ENCODE peak calls at places on chromosomes 2 and 18, in five cellular contexts. One of them, this sample, is unnamed.

GRCh38 chr2:150309681-150310080 is 177.8 kb downstream of the RND3 start:
- DNase-seq in GM13976: no peak
- DNase-seq in dorsolateral prefrontal cortex: no peak
- DNase-seq in right atrium auricular region: no peak
- DNase-seq in heart right ventricle: no peak
- DNase-seq in this sample: no peak

GRCh38 chr2:11024010-11024615 is 112.4 kb downstream of the KCNF1 start:
- DNase-seq in right atrium auricular region: peak; percentile 50
- DNase-seq in GM13976: no peak
- DNase-seq in dorsolateral prefrontal cortex: no peak
- DNase-seq in heart right ventricle: no peak
- DNase-seq in this sample: no peak

GRCh38 chr18:35076126-35076525 is 34.9 kb downstream of the MAPRE2 start:
- DNase-seq in right atrium auricular region: no peak
- DNase-seq in heart right ventricle: no peak
- DNase-seq in dorsolateral prefrontal cortex: no peak
- DNase-seq in GM13976: no peak
- DNase-seq in this sample: no peak

GRCh38 chr18:43800584-43800983 is 523.3 kb upstream of the SYT4 start:
- DNase-seq in right atrium auricular region: no peak
- DNase-seq in dorsolateral prefrontal cortex: no peak
- DNase-seq in heart right ventricle: no peak
- DNase-seq in GM13976: no peak
- DNase-seq in this sample: no peak

GRCh38 chr18:24600076-24600654 is 139.7 kb downstream of the HRH4 start:
- DNase-seq in GM13976: peak; percentile 34
- DNase-seq in heart right ventricle: no peak
- DNase-seq in right atrium auricular region: no peak
- DNase-seq in dorsolateral prefrontal cortex: no peak
- DNase-seq in this sample: peak; percentile 43

GRCh38 chr2:147846382-147847081 is 1.7 kb downstream of the ACVR2A start:
- DNase-seq in dorsolateral prefrontal cortex: no peak
- DNase-seq in right atrium auricular region: no peak
- DNase-seq in GM13976: no peak
- DNase-seq in heart right ventricle: no peak
- DNase-seq in this sample: no peak

GRCh38 chr2:263774-264492 is at the start of gene SH3YL1:
- DNase-seq in right atrium auricular region: no peak
- DNase-seq in heart right ventricle: peak; percentile 24
- DNase-seq in GM13976: peak; percentile 66
- DNase-seq in dorsolateral prefrontal cortex: no peak
- DNase-seq in this sample: no peak

GRCh38 chr18:22871809-22872525 is 61.2 kb upstream of the RBBP8 start:
- DNase-seq in dorsolateral prefrontal cortex: no peak
- DNase-seq in GM13976: no peak
- DNase-seq in right atrium auricular region: no peak
- DNase-seq in heart right ventricle: no peak
- DNase-seq in this sample: no peak

GRCh38 chr2:37394263-37394662 is 49.8 kb downstream of the QPCT start:
- DNase-seq in right atrium auricular region: no peak
- DNase-seq in GM13976: no peak
- DNase-seq in dorsolateral prefrontal cortex: no peak
- DNase-seq in heart right ventricle: no peak
- DNase-seq in this sample: no peak

GRCh38 chr18:24791736-24792135 is 331.3 kb downstream of the HRH4 start:
- DNase-seq in GM13976: no peak
- DNase-seq in right atrium auricular region: no peak
- DNase-seq in heart right ventricle: no peak
- DNase-seq in dorsolateral prefrontal cortex: no peak
- DNase-seq in this sample: no peak

GRCh38 chr2:28587526-28588230 is 91.8 kb downstream of the PLB1 start:
- DNase-seq in heart right ventricle: no peak
- DNase-seq in dorsolateral prefrontal cortex: no peak
- DNase-seq in GM13976: no peak
- DNase-seq in right atrium auricular region: no peak
- DNase-seq in this sample: no peak

GRCh38 chr2:56133931-56134629 is 49.7 kb upstream of the CCDC85A start:
- DNase-seq in GM13976: no peak
- DNase-seq in dorsolateral prefrontal cortex: no peak
- DNase-seq in heart right ventricle: no peak
- DNase-seq in right atrium auricular region: no peak
- DNase-seq in this sample: no peak

GRCh38 chr2:56130463-56131070 is 53.2 kb upstream of the CCDC85A start:
- DNase-seq in GM13976: no peak
- DNase-seq in right atrium auricular region: no peak
- DNase-seq in dorsolateral prefrontal cortex: no peak
- DNase-seq in heart right ventricle: no peak
- DNase-seq in this sample: no peak

GRCh38 chr2:56134861-56135260 is 48.9 kb upstream of the CCDC85A start:
- DNase-seq in dorsolateral prefrontal cortex: no peak
- DNase-seq in GM13976: no peak
- DNase-seq in right atrium auricular region: no peak
- DNase-seq in heart right ventricle: no peak
- DNase-seq in this sample: no peak

GRCh38 chr2:56133441-56133840 is 50.3 kb upstream of the CCDC85A start:
- DNase-seq in GM13976: no peak
- DNase-seq in dorsolateral prefrontal cortex: no peak
- DNase-seq in right atrium auricular region: no peak
- DNase-seq in heart right ventricle: no peak
- DNase-seq in this sample: no peak

DNA sequence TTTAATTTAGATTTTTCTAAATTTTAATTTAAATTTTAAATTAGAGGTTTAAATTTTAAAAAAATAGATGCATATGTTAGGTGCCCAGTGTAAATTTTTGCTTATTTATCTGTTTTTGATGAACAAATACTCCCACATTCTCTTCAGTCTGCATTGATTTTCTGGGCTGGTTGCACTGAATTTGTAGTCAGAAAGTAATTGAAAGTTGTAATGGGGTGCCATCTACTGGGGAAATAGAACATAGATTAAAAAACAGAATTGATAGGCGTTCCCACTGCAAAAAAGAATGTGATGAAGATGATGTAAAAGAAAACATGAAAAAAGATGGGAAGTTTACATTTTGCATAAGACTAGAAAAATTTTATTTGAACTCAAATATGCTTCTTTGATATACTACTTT is 51.7 kb upstream of the CCDC85A start:
- DNase-seq in dorsolateral prefrontal cortex: no peak
- DNase-seq in GM13976: peak; percentile 43
- DNase-seq in right atrium auricular region: no peak
- DNase-seq in heart right ventricle: no peak
- DNase-seq in this sample: no peak
- TF ChIP-seq CTCF in dorsolateral prefrontal cortex: peak; percentile 73
- TF ChIP-seq CTCF in GM13976: peak; percentile 13
- TF ChIP-seq CTCF in right atrium auricular region: peak; percentile 61
- TF ChIP-seq CTCF in heart right ventricle: peak; percentile 65
- TF ChIP-seq CTCF in this sample: peak; percentile 77

GRCh38 chr2:100011272-100011711 is 131.1 kb downstream of the AFF3 start:
- DNase-seq in right atrium auricular region: no peak
- DNase-seq in heart right ventricle: no peak
- DNase-seq in dorsolateral prefrontal cortex: no peak
- DNase-seq in GM13976: no peak
- DNase-seq in this sample: no peak

GRCh38 chr2:100012575-100012974 is 129.8 kb downstream of the AFF3 start:
- DNase-seq in heart right ventricle: no peak
- DNase-seq in GM13976: no peak
- DNase-seq in right atrium auricular region: no peak
- DNase-seq in dorsolateral prefrontal cortex: no peak
- DNase-seq in this sample: no peak

GRCh38 chr2:100015849-100016248 is 126.5 kb downstream of the AFF3 start:
- DNase-seq in dorsolateral prefrontal cortex: no peak
- DNase-seq in right atrium auricular region: no peak
- DNase-seq in GM13976: no peak
- DNase-seq in heart right ventricle: no peak
- DNase-seq in this sample: no peak

GRCh38 chr2:100016756-100017155 is 125.6 kb downstream of the AFF3 start:
- DNase-seq in dorsolateral prefrontal cortex: no peak
- DNase-seq in GM13976: no peak
- DNase-seq in right atrium auricular region: no peak
- DNase-seq in heart right ventricle: no peak
- DNase-seq in this sample: no peak

DNA sequence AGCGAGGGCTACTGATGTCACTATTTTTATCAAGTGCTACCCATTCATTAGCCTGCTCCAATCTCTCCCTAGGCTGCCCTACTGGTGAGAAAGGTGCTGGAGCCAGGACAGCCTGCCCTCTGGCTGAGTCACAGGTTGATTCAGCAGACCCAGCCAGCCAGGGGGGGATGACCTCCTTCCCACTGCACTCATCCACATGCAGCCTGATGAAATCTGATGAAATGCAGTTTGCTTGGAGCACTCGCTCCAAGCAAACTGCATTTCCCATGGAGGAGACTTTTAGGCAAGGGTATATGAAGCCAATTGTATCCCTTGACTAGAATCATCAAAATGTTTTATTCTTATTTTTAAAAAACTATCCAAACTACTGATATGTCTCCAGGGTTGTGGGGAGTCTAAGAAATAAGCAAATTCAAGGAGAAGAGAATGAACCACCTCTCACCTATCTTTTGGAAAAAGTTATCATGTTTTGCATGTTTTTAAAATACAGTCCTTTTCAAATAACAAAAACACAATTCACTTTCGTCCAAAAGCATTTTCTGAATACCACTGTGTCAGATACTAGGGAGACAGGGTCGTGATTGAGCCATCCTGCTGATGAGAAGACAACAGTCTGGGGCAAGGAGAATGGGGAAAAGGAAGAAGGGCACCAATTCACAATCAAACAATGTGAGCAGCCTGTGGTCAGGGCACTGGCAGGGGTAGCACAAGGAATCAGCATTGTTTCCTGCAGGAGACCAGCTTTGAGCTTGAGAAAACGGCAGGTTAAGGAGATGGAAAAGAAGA is 128.3 kb downstream of the AFF3 start:
- DNase-seq in heart right ventricle: peak; percentile 33
- DNase-seq in right atrium auricular region: peak; percentile 61
- DNase-seq in GM13976: no peak
- DNase-seq in dorsolateral prefrontal cortex: no peak
- DNase-seq in this sample: no peak
- TF ChIP-seq CTCF in heart right ventricle: no peak
- TF ChIP-seq CTCF in right atrium auricular region: peak; percentile 27
- TF ChIP-seq CTCF in GM13976: no peak
- TF ChIP-seq CTCF in dorsolateral prefrontal cortex: no peak
- TF ChIP-seq CTCF in this sample: no peak

GRCh38 chr2:96601382-96602292 is 36.5 kb downstream of the KANSL3 start:
- DNase-seq in right atrium auricular region: no peak
- DNase-seq in dorsolateral prefrontal cortex: no peak
- DNase-seq in heart right ventricle: no peak
- DNase-seq in GM13976: peak; percentile 33
- DNase-seq in this sample: no peak

GRCh38 chr2:96602330-96602823 is 35.7 kb downstream of the KANSL3 start:
- DNase-seq in dorsolateral prefrontal cortex: no peak
- DNase-seq in heart right ventricle: no peak
- DNase-seq in right atrium auricular region: no peak
- DNase-seq in GM13976: no peak
- DNase-seq in this sample: no peak

GRCh38 chr2:96608459-96609455 is 29.4 kb downstream of the KANSL3 start:
- DNase-seq in GM13976: peak; percentile 39
- DNase-seq in heart right ventricle: no peak
- DNase-seq in right atrium auricular region: no peak
- DNase-seq in dorsolateral prefrontal cortex: no peak
- DNase-seq in this sample: no peak

GRCh38 chr2:96599941-96600340 is 38.2 kb downstream of the KANSL3 start:
- DNase-seq in right atrium auricular region: no peak
- DNase-seq in heart right ventricle: no peak
- DNase-seq in dorsolateral prefrontal cortex: no peak
- DNase-seq in GM13976: no peak
- DNase-seq in this sample: no peak

DNA sequence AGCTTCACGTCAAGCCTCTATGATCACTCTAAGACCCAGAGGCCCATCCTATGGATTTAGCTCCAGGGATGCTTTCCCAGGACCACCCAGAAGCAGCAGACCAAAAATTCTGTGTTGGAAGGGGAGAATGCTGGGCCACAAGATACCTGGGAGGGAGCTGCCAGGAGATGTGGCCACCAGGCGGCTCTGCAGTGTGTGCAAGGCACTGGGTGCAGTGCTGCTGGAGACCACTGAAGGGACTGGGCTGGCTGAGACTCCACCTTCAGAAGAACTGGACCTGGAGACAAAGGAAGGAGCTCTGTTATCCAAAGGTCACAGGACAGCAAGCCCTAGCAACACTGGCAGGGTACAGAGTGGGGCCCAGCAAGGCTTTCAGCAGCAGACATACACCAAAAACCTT is 34.0 kb downstream of the KANSL3 start:
- DNase-seq in GM13976: no peak
- DNase-seq in right atrium auricular region: no peak
- DNase-seq in dorsolateral prefrontal cortex: no peak
- DNase-seq in heart right ventricle: no peak
- DNase-seq in this sample: no peak
- TF ChIP-seq CTCF in GM13976: no peak
- TF ChIP-seq CTCF in right atrium auricular region: no peak
- TF ChIP-seq CTCF in dorsolateral prefrontal cortex: no peak
- TF ChIP-seq CTCF in heart right ventricle: no peak
- TF ChIP-seq CTCF in this sample: peak; percentile 37

GRCh38 chr2:84866121-84866520 is 14.8 kb downstream of the TRABD2A start:
- DNase-seq in GM13976: no peak
- DNase-seq in right atrium auricular region: no peak
- DNase-seq in heart right ventricle: no peak
- DNase-seq in dorsolateral prefrontal cortex: no peak
- DNase-seq in this sample: no peak

GRCh38 chr2:84861539-84861938 is 19.3 kb downstream of the TRABD2A start:
- DNase-seq in dorsolateral prefrontal cortex: no peak
- DNase-seq in GM13976: no peak
- DNase-seq in right atrium auricular region: no peak
- DNase-seq in heart right ventricle: no peak
- DNase-seq in this sample: no peak

GRCh38 chr2:84862006-84862405 is 18.9 kb downstream of the TRABD2A start:
- DNase-seq in right atrium auricular region: no peak
- DNase-seq in dorsolateral prefrontal cortex: no peak
- DNase-seq in heart right ventricle: no peak
- DNase-seq in GM13976: no peak
- DNase-seq in this sample: no peak

GRCh38 chr2:84870306-84870705 is 10.6 kb downstream of the TRABD2A start:
- DNase-seq in GM13976: no peak
- DNase-seq in dorsolateral prefrontal cortex: no peak
- DNase-seq in heart right ventricle: no peak
- DNase-seq in right atrium auricular region: peak; percentile 54
- DNase-seq in this sample: no peak

GRCh38 chr2:84865181-84865783 is 15.6 kb downstream of the TRABD2A start:
- DNase-seq in dorsolateral prefrontal cortex: no peak
- DNase-seq in GM13976: peak; percentile 61
- DNase-seq in heart right ventricle: no peak
- DNase-seq in right atrium auricular region: no peak
- DNase-seq in this sample: no peak
- TF ChIP-seq CTCF in dorsolateral prefrontal cortex: peak; percentile 64
- TF ChIP-seq CTCF in GM13976: no peak
- TF ChIP-seq CTCF in heart right ventricle: peak; percentile 47
- TF ChIP-seq CTCF in right atrium auricular region: peak; percentile 49
- TF ChIP-seq CTCF in this sample: no peak

GRCh38 chr2:184091456-184091855 is 506.9 kb upstream of the ZNF804A start:
- DNase-seq in dorsolateral prefrontal cortex: no peak
- DNase-seq in right atrium auricular region: no peak
- DNase-seq in GM13976: no peak
- DNase-seq in heart right ventricle: no peak
- DNase-seq in this sample: no peak
- TF ChIP-seq CTCF in dorsolateral prefrontal cortex: no peak
- TF ChIP-seq CTCF in right atrium auricular region: no peak
- TF ChIP-seq CTCF in GM13976: no peak
- TF ChIP-seq CTCF in heart right ventricle: no peak
- TF ChIP-seq CTCF in this sample: no peak